ENCODE peak calls at places on chromosomes 13 and 19, in eight cellular contexts. One of them, this sample, is unnamed.

GRCh38 chr19:2482354-2483038 is 6.6 kb downstream of the GADD45B start:
- DNase-seq in tibial nerve: no peak
- DNase-seq in sigmoid colon: no peak
- DNase-seq in stomach: no peak
- DNase-seq in GM12878: no peak
- DNase-seq in upper lobe of left lung: no peak
- DNase-seq in A549: no peak
- DNase-seq in ovary: no peak
- DNase-seq in this sample: no peak

GRCh38 chr19:10557603-10558197 is 8.1 kb downstream of the KRI1 start:
- DNase-seq in tibial nerve: no peak
- DNase-seq in GM12878: no peak
- DNase-seq in ovary: no peak
- DNase-seq in sigmoid colon: no peak
- DNase-seq in upper lobe of left lung: peak; percentile 83
- DNase-seq in A549: no peak
- DNase-seq in stomach: no peak
- DNase-seq in this sample: no peak

GRCh38 chr19:30069535-30070197 is 127.6 kb downstream of the URI1 start:
- DNase-seq in stomach: peak; percentile 14
- DNase-seq in sigmoid colon: peak; percentile 34
- DNase-seq in ovary: no peak
- DNase-seq in upper lobe of left lung: peak; percentile 43
- DNase-seq in GM12878: no peak
- DNase-seq in A549: no peak
- DNase-seq in tibial nerve: no peak
- DNase-seq in this sample: peak; percentile 48

GRCh38 chr13:44416297-44416696 is 42.7 kb downstream of the SERP2 start:
- DNase-seq in GM12878: no peak
- DNase-seq in stomach: no peak
- DNase-seq in A549: no peak
- DNase-seq in tibial nerve: no peak
- DNase-seq in ovary: no peak
- DNase-seq in sigmoid colon: no peak
- DNase-seq in upper lobe of left lung: no peak
- DNase-seq in this sample: no peak

GRCh38 chr19:40697007-40697406 is 6.6 kb upstream of the NUMBL start:
- DNase-seq in tibial nerve: no peak
- DNase-seq in ovary: no peak
- DNase-seq in GM12878: no peak
- DNase-seq in A549: no peak
- DNase-seq in upper lobe of left lung: no peak
- DNase-seq in stomach: no peak
- DNase-seq in sigmoid colon: no peak
- DNase-seq in this sample: no peak

GRCh38 chr19:5153601-5154128 is 184.8 kb downstream of the KDM4B start:
- DNase-seq in tibial nerve: no peak
- DNase-seq in A549: no peak
- DNase-seq in ovary: no peak
- DNase-seq in stomach: no peak
- DNase-seq in upper lobe of left lung: peak; percentile 68
- DNase-seq in sigmoid colon: no peak
- DNase-seq in GM12878: no peak
- DNase-seq in this sample: peak; percentile 65

GRCh38 chr19:29467824-29468401 is 57.9 kb upstream of the VSTM2B start:
- DNase-seq in sigmoid colon: no peak
- DNase-seq in tibial nerve: no peak
- DNase-seq in stomach: no peak
- DNase-seq in A549: peak; percentile 77
- DNase-seq in upper lobe of left lung: no peak
- DNase-seq in ovary: no peak
- DNase-seq in GM12878: no peak
- DNase-seq in this sample: no peak

GRCh38 chr13:104408733-104409132 is 1342.5 kb upstream of the SLC10A2 start:
- DNase-seq in stomach: no peak
- DNase-seq in A549: no peak
- DNase-seq in tibial nerve: no peak
- DNase-seq in GM12878: no peak
- DNase-seq in upper lobe of left lung: no peak
- DNase-seq in ovary: no peak
- DNase-seq in sigmoid colon: no peak
- DNase-seq in this sample: no peak

GRCh38 chr13:26914624-26915023 is 154.0 kb upstream of the GPR12 start:
- DNase-seq in ovary: no peak
- DNase-seq in tibial nerve: no peak
- DNase-seq in sigmoid colon: no peak
- DNase-seq in A549: no peak
- DNase-seq in upper lobe of left lung: no peak
- DNase-seq in stomach: no peak
- DNase-seq in GM12878: peak; percentile 9
- DNase-seq in this sample: no peak

GRCh38 chr13:51453959-51454703 is 1.3 kb upstream of the INTS6 start:
- DNase-seq in ovary: peak; percentile 22
- DNase-seq in GM12878: no peak
- DNase-seq in sigmoid colon: peak; percentile 70
- DNase-seq in tibial nerve: peak; percentile 36
- DNase-seq in A549: peak; percentile 3
- DNase-seq in upper lobe of left lung: no peak
- DNase-seq in stomach: no peak
- DNase-seq in this sample: no peak

GRCh38 chr19:33446156-33446917 is 72.8 kb downstream of the CEBPG start:
- DNase-seq in ovary: no peak
- DNase-seq in tibial nerve: no peak
- DNase-seq in sigmoid colon: peak; percentile 59
- DNase-seq in stomach: no peak
- DNase-seq in upper lobe of left lung: no peak
- DNase-seq in GM12878: no peak
- DNase-seq in A549: no peak
- DNase-seq in this sample: peak; percentile 36

GRCh38 chr13:77810891-77811290 is 107.7 kb downstream of the EDNRB start:
- DNase-seq in A549: no peak
- DNase-seq in ovary: no peak
- DNase-seq in sigmoid colon: no peak
- DNase-seq in GM12878: no peak
- DNase-seq in tibial nerve: no peak
- DNase-seq in upper lobe of left lung: no peak
- DNase-seq in stomach: no peak
- DNase-seq in this sample: no peak

GRCh38 chr19:17431417-17431816 is 11.6 kb downstream of the MVB12A start:
- DNase-seq in GM12878: no peak
- DNase-seq in ovary: no peak
- DNase-seq in stomach: no peak
- DNase-seq in tibial nerve: no peak
- DNase-seq in A549: no peak
- DNase-seq in sigmoid colon: no peak
- DNase-seq in upper lobe of left lung: no peak
- DNase-seq in this sample: no peak

GRCh38 chr13:97629601-97630272 is 195.8 kb downstream of the RAP2A start:
- DNase-seq in upper lobe of left lung: no peak
- DNase-seq in tibial nerve: no peak
- DNase-seq in A549: no peak
- DNase-seq in GM12878: no peak
- DNase-seq in sigmoid colon: no peak
- DNase-seq in ovary: no peak
- DNase-seq in stomach: no peak
- DNase-seq in this sample: no peak

GRCh38 chr13:76792680-76793334 is 93.4 kb downstream of the KCTD12 start:
- DNase-seq in ovary: peak; percentile 18
- DNase-seq in sigmoid colon: peak; percentile 71
- DNase-seq in tibial nerve: peak; percentile 44
- DNase-seq in stomach: no peak
- DNase-seq in A549: no peak
- DNase-seq in upper lobe of left lung: no peak
- DNase-seq in GM12878: no peak
- DNase-seq in this sample: no peak

GRCh38 chr19:30214651-30215051 is 157.5 kb upstream of the ZNF536 start:
- DNase-seq in stomach: no peak
- DNase-seq in upper lobe of left lung: no peak
- DNase-seq in sigmoid colon: no peak
- DNase-seq in A549: no peak
- DNase-seq in GM12878: peak; percentile 1
- DNase-seq in tibial nerve: no peak
- DNase-seq in ovary: no peak
- DNase-seq in this sample: no peak

GRCh38 chr13:43669101-43669500 is 117.7 kb downstream of the ENOX1 start:
- DNase-seq in GM12878: no peak
- DNase-seq in ovary: no peak
- DNase-seq in tibial nerve: no peak
- DNase-seq in A549: no peak
- DNase-seq in upper lobe of left lung: no peak
- DNase-seq in stomach: no peak
- DNase-seq in sigmoid colon: no peak
- DNase-seq in this sample: no peak

GRCh38 chr13:21668665-21669599 is 1.9 kb upstream of the FGF9 start:
- DNase-seq in A549: no peak
- DNase-seq in GM12878: no peak
- DNase-seq in sigmoid colon: peak; percentile 73
- DNase-seq in stomach: no peak
- DNase-seq in upper lobe of left lung: peak; percentile 54
- DNase-seq in tibial nerve: no peak
- DNase-seq in ovary: no peak
- DNase-seq in this sample: no peak

GRCh38 chr13:100815476-100816046 is 141.0 kb upstream of the TMTC4 start:
- DNase-seq in sigmoid colon: no peak
- DNase-seq in stomach: no peak
- DNase-seq in upper lobe of left lung: no peak
- DNase-seq in ovary: no peak
- DNase-seq in A549: no peak
- DNase-seq in tibial nerve: no peak
- DNase-seq in GM12878: no peak
- DNase-seq in this sample: no peak

GRCh38 chr19:47122359-47123335 is 8.0 kb upstream of the SAE1 start:
- DNase-seq in A549: peak; percentile 66
- DNase-seq in stomach: no peak
- DNase-seq in ovary: no peak
- DNase-seq in tibial nerve: no peak
- DNase-seq in upper lobe of left lung: no peak
- DNase-seq in GM12878: no peak
- DNase-seq in sigmoid colon: no peak
- DNase-seq in this sample: no peak

GRCh38 chr13:57673197-57673596 is 41.7 kb downstream of the PCDH17 start:
- DNase-seq in tibial nerve: no peak
- DNase-seq in ovary: no peak
- DNase-seq in sigmoid colon: no peak
- DNase-seq in A549: no peak
- DNase-seq in stomach: no peak
- DNase-seq in upper lobe of left lung: no peak
- DNase-seq in GM12878: no peak
- DNase-seq in this sample: no peak

GRCh38 chr13:28548872-28549271 is 53.9 kb upstream of the FLT1 start:
- DNase-seq in ovary: no peak
- DNase-seq in GM12878: no peak
- DNase-seq in tibial nerve: no peak
- DNase-seq in sigmoid colon: no peak
- DNase-seq in stomach: no peak
- DNase-seq in upper lobe of left lung: no peak
- DNase-seq in A549: no peak
- DNase-seq in this sample: no peak

GRCh38 chr13:114078501-114079451 is 53.6 kb downstream of the RASA3 start:
- DNase-seq in GM12878: no peak
- DNase-seq in A549: no peak
- DNase-seq in sigmoid colon: peak; percentile 71
- DNase-seq in tibial nerve: no peak
- DNase-seq in stomach: peak; percentile 36
- DNase-seq in upper lobe of left lung: peak; percentile 77
- DNase-seq in ovary: peak; percentile 12
- DNase-seq in this sample: peak; percentile 87

GRCh38 chr13:32911506-32911905 is 104.7 kb upstream of the KL start:
- DNase-seq in stomach: no peak
- DNase-seq in tibial nerve: no peak
- DNase-seq in upper lobe of left lung: no peak
- DNase-seq in sigmoid colon: no peak
- DNase-seq in A549: peak; percentile 57
- DNase-seq in GM12878: no peak
- DNase-seq in ovary: no peak
- DNase-seq in this sample: no peak

GRCh38 chr13:97810152-97810551 is 143.3 kb upstream of the IPO5 start:
- DNase-seq in sigmoid colon: no peak
- DNase-seq in stomach: no peak
- DNase-seq in A549: peak; percentile 2
- DNase-seq in upper lobe of left lung: no peak
- DNase-seq in ovary: no peak
- DNase-seq in tibial nerve: peak; percentile 11
- DNase-seq in GM12878: no peak
- DNase-seq in this sample: no peak

GRCh38 chr13:110443633-110444225 is 117.8 kb downstream of the RAB20 start:
- DNase-seq in upper lobe of left lung: no peak
- DNase-seq in GM12878: no peak
- DNase-seq in tibial nerve: no peak
- DNase-seq in stomach: no peak
- DNase-seq in A549: no peak
- DNase-seq in sigmoid colon: no peak
- DNase-seq in ovary: no peak
- DNase-seq in this sample: no peak
- TF ChIP-seq EP300 in upper lobe of left lung: no peak
- TF ChIP-seq EP300 in GM12878: no peak
- TF ChIP-seq EP300 in tibial nerve: no peak
- TF ChIP-seq EP300 in stomach: no peak
- TF ChIP-seq EP300 in A549: no peak
- TF ChIP-seq EP300 in sigmoid colon: no peak
- TF ChIP-seq EP300 in ovary: no peak
- TF ChIP-seq EP300 in this sample: no peak

GRCh38 chr13:111925146-111925875 is 141.6 kb upstream of the SOX1 start:
- DNase-seq in GM12878: no peak
- DNase-seq in sigmoid colon: no peak
- DNase-seq in ovary: no peak
- DNase-seq in A549: no peak
- DNase-seq in stomach: peak; percentile 10
- DNase-seq in upper lobe of left lung: no peak
- DNase-seq in tibial nerve: no peak
- DNase-seq in this sample: peak; percentile 58
- H3K9me3 ChIP-seq in GM12878: no peaks in the 10 kb centered on the region
- H3K9me3 ChIP-seq in sigmoid colon: no peaks in the 10 kb centered on the region
- H3K9me3 ChIP-seq in ovary: no peaks in the 10 kb centered on the region
- H3K9me3 ChIP-seq in A549: no peaks in the 10 kb centered on the region
- H3K9me3 ChIP-seq in stomach: no peaks in the 10 kb centered on the region
- H3K9me3 ChIP-seq in upper lobe of left lung: no peaks in the 10 kb centered on the region
- H3K9me3 ChIP-seq in tibial nerve: no peaks in the 10 kb centered on the region
- H3K9me3 ChIP-seq in this sample: no peaks in the 10 kb centered on the region

DNA sequence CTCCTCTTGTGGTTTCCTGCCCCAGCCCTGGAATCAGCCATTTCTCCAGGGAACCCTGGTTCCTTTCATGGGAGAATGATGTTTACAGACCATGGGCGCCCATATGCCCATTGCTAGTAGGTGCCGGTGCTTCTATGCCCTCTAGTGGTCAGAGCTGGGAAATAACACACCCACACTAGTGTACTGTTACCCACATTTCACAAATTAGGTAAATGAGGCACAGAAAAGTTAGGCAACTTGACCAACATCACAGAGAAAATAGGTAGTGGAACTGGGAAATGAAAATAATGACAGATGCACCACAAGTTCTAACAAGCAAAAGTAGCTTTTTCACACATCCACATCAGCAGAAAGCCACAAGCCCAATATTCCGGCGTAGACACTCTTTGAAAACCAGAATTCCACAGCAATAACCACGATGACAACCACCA is 1.3 kb upstream of the CEACAM3 start:
- DNase-seq in upper lobe of left lung: no peak
- DNase-seq in ovary: no peak
- DNase-seq in tibial nerve: peak; percentile 71
- DNase-seq in GM12878: peak; percentile 23
- DNase-seq in A549: peak; percentile 70
- DNase-seq in sigmoid colon: no peak
- DNase-seq in stomach: peak; percentile 65
- DNase-seq in this sample: no peak
- TF ChIP-seq EP300 in upper lobe of left lung: no peak
- TF ChIP-seq EP300 in ovary: no peak
- TF ChIP-seq EP300 in tibial nerve: no peak
- TF ChIP-seq EP300 in GM12878: no peak
- TF ChIP-seq EP300 in A549: no peak
- TF ChIP-seq EP300 in sigmoid colon: no peak
- TF ChIP-seq EP300 in stomach: no peak
- TF ChIP-seq EP300 in this sample: no peak

GRCh38 chr19:15631817-15632216 is 8.9 kb upstream of the CYP4F3 start:
- DNase-seq in sigmoid colon: no peak
- DNase-seq in stomach: no peak
- DNase-seq in GM12878: peak; percentile 3
- DNase-seq in tibial nerve: no peak
- DNase-seq in ovary: no peak
- DNase-seq in upper lobe of left lung: no peak
- DNase-seq in A549: no peak
- DNase-seq in this sample: no peak
- H3K9me3 ChIP-seq in sigmoid colon: no peaks in the 10 kb centered on the region
- H3K9me3 ChIP-seq in stomach: no peaks in the 10 kb centered on the region
- H3K9me3 ChIP-seq in GM12878: no peaks in the 10 kb centered on the region
- H3K9me3 ChIP-seq in tibial nerve: no peaks in the 10 kb centered on the region
- H3K9me3 ChIP-seq in ovary: no peaks in the 10 kb centered on the region
- H3K9me3 ChIP-seq in upper lobe of left lung: no peaks in the 10 kb centered on the region
- H3K9me3 ChIP-seq in A549: no peaks in the 10 kb centered on the region
- H3K9me3 ChIP-seq in this sample: no peaks in the 10 kb centered on the region